ENCODE peak calls at places on chromosomes 2 and 18, in five cellular contexts. U, K, G, I and E are unnamed samples.

GRCh38 chr18:39946623-39947061 is 2008.4 kb upstream of the PIK3C3 start:
- DNase-seq in I (no peak), U (no peak), G (no peak), K (peak), E (no peak)

GRCh38 chr2:69177785-69178636 is 165.0 kb downstream of the ANTXR1 start:
- DNase-seq in U (peak), G (peak), K (peak), I (peak), E (no peak)

GRCh38 chr18:59061914-59062642 is 77.6 kb upstream of the SEC11C start:
- DNase-seq in I (no peak), G (no peak), K (no peak), U (no peak), E (peak)

GRCh38 chr2:138829326-138829725 is 49.1 kb upstream of the NXPH2 start:
- DNase-seq in G (peak), U (peak), I (peak), K (peak), E (no peak)

GRCh38 chr18:2847341-2848144 is 737 bp downstream of the EMILIN2 start:
- DNase-seq in I (no peak), U (peak), K (no peak), G (peak), E (no peak)

GRCh38 chr2:28439127-28439526 is 46.5 kb downstream of the FOSL2 start:
- DNase-seq in G (no peak), U (no peak), K (no peak), I (no peak), E (no peak)

GRCh38 chr2:47299555-47299954 is 103.4 kb upstream of the MSH2 start:
- DNase-seq in G (no peak), U (peak), I (no peak), K (no peak), E (no peak)

GRCh38 chr18:22346968-22347611 is 70.6 kb downstream of the CTAGE1 start:
- DNase-seq in I (peak), G (no peak), U (peak), K (no peak), E (no peak)

GRCh38 chr18:51110073-51110797 is 80.2 kb downstream of the SMAD4 start:
- DNase-seq in I (peak), U (peak), G (peak), K (no peak), E (no peak)

GRCh38 chr2:222410534-222410933 is 13.8 kb upstream of the SGPP2 start:
- DNase-seq in K (no peak), I (no peak), G (no peak), U (no peak), E (no peak)

GRCh38 chr2:138201326-138201725 is 237.1 kb downstream of the HNMT start:
- DNase-seq in I (no peak), G (no peak), U (no peak), K (no peak), E (no peak)

GRCh38 chr2:172103471-172104292 is 982 bp upstream of the DLX2 start:
- DNase-seq in U (peak), G (peak), K (peak), I (peak), E (peak)

GRCh38 chr2:28697602-28698149 is 54.0 kb upstream of the PPP1CB start:
- DNase-seq in I (no peak), U (no peak), G (no peak), K (no peak), E (no peak)

GRCh38 chr2:134790487-134790886 is 47.9 kb upstream of the ACMSD start:
- DNase-seq in I (no peak), U (no peak), G (no peak), K (no peak), E (no peak)

GRCh38 chr2:50492452-50492851 is 539.5 kb downstream of the NRXN1 start:
- DNase-seq in I (peak), U (peak), G (peak), K (peak), E (peak)

GRCh38 chr2:157980020-157980419 is 103.9 kb upstream of the ACVR1 start:
- DNase-seq in K (no peak), G (no peak), U (no peak), I (no peak), E (no peak)

GRCh38 chr2:168583710-168584521 is 127.8 kb downstream of the CERS6 start:
- DNase-seq in U (no peak), K (no peak), G (no peak), I (no peak), E (no peak)

GRCh38 chr2:58334414-58334813 is 93.3 kb upstream of the FANCL start:
- DNase-seq in K (no peak), I (no peak), U (no peak), G (no peak), E (no peak)

GRCh38 chr2:41836944-41837343 is 210.9 kb upstream of the PKDCC start:
- DNase-seq in G (no peak), K (peak), I (no peak), U (peak), E (no peak)

GRCh38 chr2:9405636-9406035 is 17.7 kb downstream of the ITGB1BP1 start:
- DNase-seq in U (no peak), K (no peak), I (no peak), G (no peak), E (no peak)

GRCh38 chr2:62725712-62726055 is 20.2 kb downstream of the EHBP1 start:
- DNase-seq in K (no peak), I (no peak), G (no peak), U (no peak), E (no peak)

GRCh38 chr2:151183072-151183580 is 78.5 kb downstream of the RBM43 start:
- DNase-seq in I (no peak), K (no peak), G (no peak), U (no peak), E (no peak)

GRCh38 chr18:9058426-9058825 is 44.1 kb upstream of the NDUFV2 start:
- DNase-seq in I (no peak), K (no peak), G (peak), U (no peak), E (no peak)

GRCh38 chr2:32852821-32853220 is 93.9 kb upstream of the LTBP1 start:
- DNase-seq in U (no peak), G (no peak), K (no peak), I (no peak), E (no peak)

GRCh38 chr2:32849456-32850194 is 97.1 kb upstream of the LTBP1 start:
- DNase-seq in I (no peak), K (no peak), G (no peak), U (no peak), E (no peak)

GRCh38 chr2:32847734-32848133 is 99.0 kb upstream of the LTBP1 start:
- DNase-seq in I (no peak), G (no peak), U (no peak), K (no peak), E (no peak)

GRCh38 chr2:32856891-32857290 is 89.9 kb upstream of the LTBP1 start:
- DNase-seq in I (no peak), G (no peak), K (no peak), U (no peak), E (no peak)

DNA sequence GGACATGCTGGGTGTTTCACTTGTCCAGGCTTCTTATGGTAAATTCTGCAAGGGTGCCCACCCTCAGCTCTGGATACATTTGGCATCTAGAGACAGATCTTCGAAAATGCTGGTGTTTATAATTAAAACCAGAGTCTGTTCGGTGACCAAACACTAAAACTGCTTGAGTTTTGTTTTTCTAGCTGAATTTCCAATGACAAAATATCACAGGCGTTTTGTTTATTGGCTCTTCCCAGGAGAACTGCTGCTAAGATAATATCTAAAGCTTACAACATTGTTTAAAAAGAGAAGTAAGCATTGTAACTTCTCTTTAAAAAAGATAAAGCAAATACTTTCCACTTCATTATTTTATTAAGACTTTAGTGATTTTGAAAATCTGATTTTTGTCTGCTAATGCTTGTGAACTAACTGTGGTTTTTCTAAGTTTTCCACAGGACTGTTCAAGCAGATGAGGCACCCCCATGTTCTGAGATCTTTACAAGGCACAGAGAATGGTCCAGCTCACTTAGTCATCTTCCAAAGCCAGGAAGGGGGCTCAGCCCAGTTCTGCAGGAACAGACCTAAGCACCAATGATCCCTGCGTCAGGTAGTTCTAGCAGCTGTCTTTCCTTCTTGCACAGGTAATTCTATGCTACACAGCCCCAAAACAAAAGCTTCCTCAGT is 94.8 kb upstream of the LTBP1 start:
- DNase-seq in K (no peak), U (no peak), G (no peak), I (no peak), E (no peak)
- TF ChIP-seq ZBTB33 in K (no peak), U (no peak), G (no peak), I (no peak), E (no peak)

GRCh38 chr2:129849559-129850160 is 129.8 kb upstream of the RAB6C start:
- DNase-seq in U (peak), I (peak), G (peak), K (peak), E (peak)
- TF ChIP-seq ZBTB33 in U (no peak), I (no peak), G (no peak), K (no peak), E (no peak)

GRCh38 chr2:23531280-23531679 is 146.3 kb downstream of the KLHL29 start:
- DNase-seq in G (no peak), I (no peak), U (no peak), K (no peak), E (no peak)

GRCh38 chr2:23531881-23532280 is 146.9 kb downstream of the KLHL29 start:
- DNase-seq in G (no peak), K (no peak), U (no peak), I (no peak), E (no peak)

GRCh38 chr2:23533014-23533730 is 148.2 kb downstream of the KLHL29 start:
- DNase-seq in K (no peak), I (no peak), G (no peak), U (no peak), E (no peak)

GRCh38 chr2:23530909-23531276 is 145.9 kb downstream of the KLHL29 start:
- DNase-seq in G (no peak), I (peak), U (no peak), K (no peak), E (no peak)

DNA sequence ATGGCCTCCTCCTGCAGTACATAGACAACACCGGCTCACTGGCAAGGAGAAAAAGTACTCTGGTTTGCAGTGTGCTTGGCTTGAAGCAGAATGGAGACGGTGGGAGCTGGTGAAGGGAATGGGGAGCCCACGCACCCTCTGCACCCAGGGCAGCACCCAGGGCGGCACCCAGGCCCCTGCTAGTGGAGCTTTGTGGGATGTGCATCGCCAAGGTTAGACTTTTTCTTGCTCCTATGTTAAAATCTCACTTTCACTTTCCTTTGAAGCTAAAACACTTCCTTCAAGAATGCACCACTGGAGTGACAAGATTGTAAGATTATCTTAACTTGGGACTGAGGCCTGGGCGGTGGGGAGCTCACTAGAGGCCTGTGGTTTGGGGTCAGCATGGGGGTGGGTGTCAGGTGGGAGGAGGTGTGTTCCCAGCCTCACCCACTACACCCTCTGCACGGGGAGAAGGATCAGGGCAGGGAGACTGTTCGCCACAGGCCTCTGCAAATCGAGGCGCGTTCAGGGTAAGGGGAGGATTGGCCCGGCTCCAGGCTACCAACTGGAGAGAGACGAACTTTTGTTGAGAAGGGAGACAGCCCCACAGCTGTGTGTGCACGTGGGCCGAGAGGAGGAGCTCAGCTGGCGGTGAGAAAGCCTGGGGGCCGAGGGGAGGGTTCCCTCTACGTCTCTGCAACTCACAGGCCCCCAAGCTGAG is 147.5 kb downstream of the KLHL29 start:
- DNase-seq in I (no peak), U (no peak), K (no peak), G (no peak), E (peak)
- TF ChIP-seq ZBTB33 in I (no peak), U (no peak), K (no peak), G (no peak), E (no peak)

DNA sequence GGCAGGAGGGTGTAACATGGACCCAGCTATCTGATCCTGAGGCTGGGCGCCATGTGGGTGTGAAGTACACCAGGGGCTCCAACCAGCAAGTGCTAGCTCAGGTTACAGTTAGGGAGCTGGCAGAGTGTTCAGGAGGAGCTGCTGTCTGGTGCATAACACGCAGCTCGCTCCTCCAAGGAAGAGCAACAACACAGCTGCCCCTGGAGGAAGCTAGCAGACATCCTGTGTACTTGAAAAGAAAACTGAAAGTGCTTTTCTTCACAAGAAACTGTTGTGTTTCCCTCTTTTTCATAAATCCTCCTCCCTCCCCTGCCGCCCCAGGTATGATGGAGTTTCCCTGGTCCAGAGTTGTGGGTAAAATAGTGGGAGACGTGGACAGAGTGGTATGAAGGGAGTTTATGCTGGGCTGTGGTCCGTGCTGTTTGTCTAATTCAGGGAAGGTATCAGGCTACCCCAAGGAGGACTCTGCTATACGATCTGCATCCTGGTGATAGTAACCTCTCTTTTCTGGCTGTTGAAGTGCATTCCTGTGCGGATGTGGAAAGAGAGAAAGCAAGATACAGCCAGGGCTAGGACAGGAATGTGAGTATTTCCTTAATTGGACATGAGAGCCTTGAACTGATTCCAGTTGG is 6.1 kb upstream of the LBH start:
- DNase-seq in I (no peak), G (no peak), K (no peak), U (no peak), E (no peak)
- TF ChIP-seq ZBTB33 in I (no peak), G (no peak), K (no peak), U (no peak), E (no peak)

GRCh38 chr18:13006731-13007550 is 15.8 kb downstream of the CEP192 start:
- DNase-seq in G (no peak), U (no peak), K (no peak), I (no peak), E (no peak)

GRCh38 chr18:13014232-13014631 is 23.1 kb downstream of the CEP192 start:
- DNase-seq in G (no peak), I (no peak), K (no peak), U (no peak), E (no peak)

GRCh38 chr18:13014818-13015217 is 23.7 kb downstream of the CEP192 start:
- DNase-seq in I (no peak), U (no peak), G (no peak), K (no peak), E (no peak)

GRCh38 chr18:13017247-13017875 is 26.2 kb downstream of the CEP192 start:
- DNase-seq in I (no peak), K (no peak), U (no peak), G (no peak), E (no peak)

DNA sequence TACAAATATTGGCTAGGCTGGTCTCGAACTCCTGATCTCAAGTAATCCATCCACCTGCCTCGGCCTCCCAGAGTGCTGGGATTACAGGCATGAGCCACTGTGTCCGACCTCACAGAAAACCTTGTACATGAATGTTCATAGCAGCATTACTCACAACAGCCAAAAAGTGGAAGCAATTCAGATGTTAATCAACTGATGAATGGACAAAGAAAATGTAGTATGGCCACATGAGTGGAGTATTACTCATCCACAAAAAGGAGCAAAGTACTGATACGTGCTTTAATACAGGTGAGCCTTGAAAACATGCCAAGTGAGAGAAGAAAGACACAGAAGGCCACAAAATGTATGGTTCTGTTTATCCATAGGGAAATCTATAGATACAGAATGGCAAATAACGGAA is 20.6 kb downstream of the CEP192 start:
- DNase-seq in U (no peak), G (no peak), I (no peak), K (no peak), E (no peak)
- TF ChIP-seq ZBTB33 in U (no peak), G (no peak), I (no peak), K (no peak), E (no peak)